ENCODE peak calls at places on chromosome 3, in seven cellular contexts. K is IMR-90, A is ovary, P is pancreas, S is HFF-Myc, G is Peyer's patch, N is psoas muscle. R is an unnamed sample.

GRCh38 chr3:158845748-158846350 is 44.0 kb downstream of the MFSD1 start:
- DNase-seq in K (no peak), A (no peak), P (no peak), S (no peak), G (no peak), N (no peak), R (peak)

GRCh38 chr3:169914321-169914720 is 2.9 kb downstream of the SAMD7 start:
- DNase-seq in K (peak), A (no peak), P (no peak), S (peak), G (no peak), N (no peak), R (no peak)

GRCh38 chr3:185400340-185400667 is 37.4 kb downstream of the MAP3K13 start:
- DNase-seq in K (peak), A (no peak), P (no peak), S (no peak), G (no peak), N (no peak), R (no peak)

GRCh38 chr3:184771158-184771730 is 40.7 kb upstream of the VPS8 start:
- DNase-seq in K (no peak), A (peak), P (no peak), S (no peak), G (no peak), N (no peak), R (no peak)

GRCh38 chr3:172320468-172320867 is 127.8 kb downstream of the GHSR start:
- DNase-seq in K (no peak), A (no peak), P (no peak), S (no peak), G (no peak), N (no peak), R (no peak)

GRCh38 chr3:14218355-14218754 is 39.7 kb downstream of the LSM3 start:
- DNase-seq in K (no peak), A (no peak), P (no peak), S (no peak), G (no peak), N (no peak), R (no peak)

GRCh38 chr3:24900202-24900601 is 405.6 kb upstream of the THRB start:
- DNase-seq in K (no peak), A (no peak), P (no peak), S (no peak), G (no peak), N (no peak), R (no peak)

GRCh38 chr3:30664884-30665283 is 58.5 kb downstream of the TGFBR2 start:
- DNase-seq in K (no peak), A (no peak), P (no peak), S (no peak), G (no peak), N (no peak), R (no peak)

GRCh38 chr3:134904333-134904771 is 109.3 kb downstream of the EPHB1 start:
- DNase-seq in K (no peak), A (no peak), P (no peak), S (no peak), G (no peak), N (no peak), R (no peak)

GRCh38 chr3:43818229-43818628 is 127.5 kb downstream of the ABHD5 start:
- DNase-seq in K (no peak), A (no peak), P (no peak), S (no peak), G (no peak), N (no peak), R (no peak)

GRCh38 chr3:65246561-65246960 is 558.8 kb upstream of the ADAMTS9 start:
- DNase-seq in K (no peak), A (no peak), P (no peak), S (no peak), G (no peak), N (no peak), R (no peak)

GRCh38 chr3:70049761-70050160 is 50.2 kb downstream of the SAMMSON start:
- DNase-seq in K (peak), A (no peak), P (no peak), S (no peak), G (no peak), N (no peak), R (no peak)

GRCh38 chr3:16086690-16087089 is 87.8 kb upstream of the GALNT15 start:
- DNase-seq in K (no peak), A (no peak), P (no peak), S (no peak), G (no peak), N (no peak), R (no peak)

DNA sequence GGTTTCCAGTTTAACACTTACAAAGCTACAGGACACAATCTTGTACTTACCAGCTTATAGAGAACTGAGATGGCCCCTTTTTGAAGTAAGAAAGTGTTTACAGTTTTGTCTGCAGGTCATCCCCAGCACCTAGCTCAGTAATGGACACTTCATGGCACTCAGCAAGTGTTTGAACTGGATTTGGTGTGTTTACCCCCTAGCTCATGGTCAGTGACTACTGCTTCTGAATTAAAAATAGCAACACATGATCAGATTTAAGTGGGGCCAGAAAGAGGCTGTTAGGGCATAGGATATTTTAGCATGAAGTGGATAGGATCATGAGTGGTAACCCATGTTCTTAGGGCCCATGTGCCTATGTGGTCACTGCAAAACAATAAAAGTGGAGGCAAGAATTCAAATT is 54.5 kb downstream of the RAB7A start:
- DNase-seq in K (no peak), A (no peak), P (no peak), S (no peak), G (no peak), N (no peak), R (no peak)
- TF ChIP-seq CTCF in K (no peak), A (no peak), P (no peak), S (no peak), G (no peak), N (no peak), R (no peak)

DNA sequence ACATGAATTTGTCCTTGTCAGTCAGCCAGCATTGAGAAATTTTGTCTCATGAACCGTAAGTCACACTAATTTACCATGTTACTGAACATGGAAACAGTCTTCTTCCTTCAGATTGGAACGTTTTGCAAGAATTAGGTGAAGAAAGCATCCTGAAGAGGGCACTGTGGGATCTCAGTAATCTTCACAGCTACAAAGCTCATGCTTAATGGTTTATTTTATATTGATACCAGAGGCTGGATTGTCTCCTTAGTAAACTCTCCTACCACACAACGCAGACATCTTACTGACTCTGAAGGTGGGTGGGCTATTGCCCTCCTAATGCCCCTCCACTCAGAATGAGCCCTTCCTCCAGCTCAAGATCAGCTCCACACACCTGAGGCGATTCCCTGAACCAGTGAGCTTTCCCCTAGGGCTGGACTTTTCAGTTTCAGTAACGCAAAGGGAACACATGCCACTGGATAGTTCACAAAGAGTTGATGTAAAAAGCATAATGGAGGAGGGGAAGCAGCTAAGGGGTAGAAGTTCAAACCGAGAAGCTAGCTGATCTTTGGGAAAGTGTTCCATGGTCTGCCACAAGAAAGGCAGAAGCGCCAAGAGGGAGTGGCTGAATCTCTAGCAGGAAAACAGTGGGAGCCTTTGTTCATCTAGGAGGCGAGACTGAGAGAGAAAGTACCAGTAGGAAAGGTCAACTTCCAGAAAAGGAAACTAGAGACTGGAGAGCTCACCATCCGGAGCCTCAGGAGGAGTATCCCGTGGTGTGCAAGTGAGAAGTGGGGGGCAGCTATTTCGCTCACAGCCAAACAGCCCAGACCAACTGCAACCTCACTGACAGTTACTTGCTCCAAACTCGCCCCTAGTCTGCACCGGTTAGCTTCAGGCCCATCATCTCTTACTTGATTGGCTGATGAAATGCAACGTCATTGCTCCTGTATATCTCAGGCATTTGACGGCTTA is at the start of gene SLC9C1:
- DNase-seq in K (peak), A (no peak), P (no peak), S (peak), G (peak), N (no peak), R (peak)
- H3K4me3 ChIP-seq in K (peak), A (peak), P (peak), S (peak), G (peak), N (peak), R (peak)

GRCh38 chr3:160653514-160653913 is 23.4 kb upstream of the ARL14 start:
- DNase-seq in K (no peak), A (no peak), P (no peak), S (no peak), G (no peak), N (no peak), R (no peak)
- TF ChIP-seq CTCF in K (no peak), A (no peak), P (no peak), S (no peak), G (peak), N (no peak), R (peak)

GRCh38 chr3:40292637-40293036 is 16.9 kb upstream of the EIF1B start:
- DNase-seq in K (no peak), A (no peak), P (no peak), S (no peak), G (no peak), N (no peak), R (no peak)
- H3K4me3 ChIP-seq in K (no peak), A (no peak), P (no peak), S (no peak), G (no peak), N (no peak), R (no peak)

DNA sequence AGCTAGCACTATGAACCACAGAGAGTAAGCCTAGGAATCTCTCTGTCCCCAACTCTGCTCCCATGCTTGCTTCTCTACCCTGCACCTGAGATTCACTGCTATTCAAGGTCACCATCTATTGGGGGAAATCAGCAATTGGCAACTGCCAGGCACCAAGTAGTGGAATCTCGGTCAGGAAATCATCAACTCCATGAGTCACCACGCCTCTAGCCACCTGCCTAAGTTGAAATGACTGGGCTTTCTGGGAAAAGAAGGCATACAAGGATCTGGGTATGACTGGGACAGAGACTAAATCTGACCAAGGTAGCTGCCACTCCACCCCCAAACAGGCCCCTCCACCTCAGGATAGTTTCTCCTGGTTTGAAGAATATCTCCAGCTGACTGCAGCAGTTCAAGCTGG is 464.1 kb upstream of the CBLB start:
- DNase-seq in K (peak), A (no peak), P (no peak), S (no peak), G (no peak), N (no peak), R (no peak)
- TF ChIP-seq CTCF in K (no peak), A (no peak), P (no peak), S (no peak), G (no peak), N (no peak), R (no peak)

DNA sequence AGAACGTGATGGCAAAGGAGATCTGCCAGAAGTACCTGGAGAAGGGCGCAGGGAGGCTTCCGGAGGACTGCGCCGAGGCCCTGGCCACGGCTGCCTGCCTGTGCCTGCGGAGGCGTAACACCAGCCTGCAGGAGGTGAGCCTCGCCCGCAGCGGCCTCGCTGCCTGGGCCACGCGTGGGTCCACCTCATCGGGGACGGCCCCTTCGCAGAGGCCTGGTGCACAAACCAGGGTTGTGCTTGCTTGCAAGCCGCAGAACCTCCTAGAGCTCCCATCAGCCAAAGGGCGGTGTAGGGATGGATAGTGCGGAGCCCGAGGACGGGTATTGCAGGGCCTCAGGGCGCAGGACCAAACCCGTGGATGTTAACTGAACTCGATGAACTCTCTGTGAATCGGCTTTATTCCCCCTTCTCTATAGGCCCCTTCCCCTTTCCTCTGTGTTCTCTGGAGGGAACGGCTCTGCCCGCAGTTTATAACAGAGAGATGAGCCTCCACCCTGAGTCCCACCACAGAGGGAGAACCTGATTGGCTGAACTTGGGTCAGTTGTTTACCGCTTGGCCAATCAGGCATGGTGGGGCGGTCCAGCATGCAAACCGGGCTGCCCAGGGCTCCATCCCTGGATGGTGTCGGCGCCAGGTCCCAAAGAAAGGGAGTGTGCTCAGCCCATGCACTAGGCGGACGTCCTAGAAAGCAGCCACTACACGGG is 13.6 kb upstream of the TATDN2 start:
- DNase-seq in K (no peak), A (no peak), P (no peak), S (no peak), G (no peak), N (no peak), R (no peak)
- H3K4me3 ChIP-seq in K (no peak), A (no peak), P (no peak), S (no peak), G (no peak), N (no peak), R (no peak)

R was measured in astrocyte of the cerebellum.